ENCODE peak calls at places on chromosomes 6 and 20, in six cellular contexts. Q, U, S, K, Y and F are unnamed samples.

GRCh38 chr20:53468583-53468982 is 125.1 kb downstream of the ZNF217 start:
- DNase-seq in U (no peak), K (no peak), Y (no peak), Q (no peak), S (no peak), F (no peak)

GRCh38 chr6:167550936-167551633 is 226.2 kb downstream of the TTLL2 start:
- DNase-seq in Q (peak), Y (peak), U (no peak), S (no peak), K (peak), F (no peak)

GRCh38 chr6:150651808-150652473 is 52.3 kb downstream of the PLEKHG1 start:
- DNase-seq in Q (no peak), Y (no peak), S (no peak), K (no peak), U (no peak), F (no peak)

GRCh38 chr20:49323622-49324238 is 45.9 kb upstream of the ZNFX1 start:
- DNase-seq in K (no peak), U (peak), Q (no peak), S (peak), Y (no peak), F (no peak)

GRCh38 chr6:53751417-53751816 is 43.4 kb upstream of the LRRC1 start:
- DNase-seq in Q (no peak), S (no peak), K (no peak), U (no peak), Y (no peak), F (no peak)

GRCh38 chr6:72032056-72032455 is 145.7 kb downstream of the RIMS1 start:
- DNase-seq in K (no peak), U (no peak), Y (no peak), Q (no peak), S (peak), F (peak)

GRCh38 chr6:140812636-140813035 is 1320.1 kb upstream of the GJE1 start:
- DNase-seq in Q (no peak), K (no peak), Y (no peak), S (no peak), U (no peak), F (no peak)

GRCh38 chr20:25540273-25540672 is 45.1 kb downstream of the NINL start:
- DNase-seq in S (peak), U (no peak), Q (no peak), K (no peak), Y (no peak), F (no peak)

GRCh38 chr6:92753956-92754355 is 665.4 kb downstream of the EPHA7 start:
- DNase-seq in U (no peak), Q (no peak), Y (no peak), K (no peak), S (no peak), F (no peak)

GRCh38 chr6:105179244-105180065 is at the start of gene POPDC3:
- DNase-seq in U (no peak), S (peak), Q (peak), Y (peak), K (no peak), F (no peak)
- TF ChIP-seq CTCF in U (no peak), S (no peak), Q (no peak), Y (no peak), K (no peak), F (no peak)

GRCh38 chr6:84340422-84340821 is 113.0 kb upstream of the CEP162 start:
- DNase-seq in Y (no peak), S (no peak), U (no peak), Q (no peak), K (no peak), F (no peak)
- H3K4me3 ChIP-seq in Y (no peak), S (no peak), U (no peak), Q (no peak), K (no peak), F (no peak)

GRCh38 chr6:76275746-76276145 is 203.3 kb upstream of the IMPG1 start:
- DNase-seq in U (no peak), Q (no peak), S (no peak), Y (no peak), K (no peak), F (no peak)
- TF ChIP-seq CTCF in U (no peak), Q (no peak), S (no peak), Y (no peak), K (no peak), F (no peak)

DNA sequence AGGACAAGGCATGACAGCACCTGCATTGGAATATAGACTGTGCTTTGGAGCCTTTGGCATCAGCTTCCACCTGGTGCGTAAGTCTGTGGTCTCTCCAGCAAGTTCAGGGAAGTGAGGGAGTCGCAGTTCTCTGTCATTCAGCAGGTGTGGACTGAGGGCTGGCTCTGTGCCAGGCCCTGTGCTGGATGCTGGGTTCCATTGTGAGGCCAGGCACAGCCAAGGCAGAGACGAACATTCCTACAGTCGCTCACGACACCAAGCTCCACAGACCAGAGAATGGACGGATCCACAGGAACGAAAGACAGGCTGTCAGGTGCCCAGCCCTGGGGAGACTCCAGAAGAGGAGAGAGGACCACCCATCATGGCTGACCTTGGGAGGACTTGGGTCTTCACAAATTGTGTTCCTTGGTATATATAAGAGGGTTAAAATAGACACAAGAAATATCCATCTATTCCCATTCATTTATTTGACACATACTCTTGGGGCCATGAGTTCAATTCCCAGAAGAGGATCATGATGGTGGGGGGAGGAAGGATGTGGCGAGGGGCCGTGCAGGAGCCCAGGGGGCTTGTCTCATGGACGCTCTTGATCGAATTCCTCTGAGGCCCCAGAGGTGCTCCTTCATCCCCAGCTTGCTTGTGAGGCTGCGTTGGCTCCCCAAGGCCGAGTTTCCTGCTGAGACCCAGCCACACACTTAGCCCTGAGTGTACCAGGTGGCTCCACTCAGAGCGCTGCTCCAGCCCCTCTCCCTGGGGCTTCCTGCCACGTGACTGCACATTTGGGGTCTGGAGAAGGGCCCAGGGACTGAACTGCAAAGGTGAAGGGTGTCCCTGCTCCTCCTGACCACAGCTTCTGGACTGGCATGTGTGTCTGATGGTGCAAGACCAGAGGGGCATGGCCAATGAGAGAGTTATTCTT is 3.5 kb upstream of the ZNF831 start:
- DNase-seq in Q (no peak), S (no peak), K (no peak), U (no peak), Y (no peak), F (no peak)
- H3K4me3 ChIP-seq in Q (no peak), S (no peak), K (peak), U (no peak), Y (no peak), F (no peak)

GRCh38 chr6:26249709-26249958 is 115.4 kb upstream of the BTN3A2 start:
- DNase-seq in S (peak), K (no peak), Q (no peak), U (no peak), Y (no peak), F (no peak)
- TF ChIP-seq CTCF in S (no peak), K (no peak), Q (no peak), U (no peak), Y (no peak), F (no peak)

DNA sequence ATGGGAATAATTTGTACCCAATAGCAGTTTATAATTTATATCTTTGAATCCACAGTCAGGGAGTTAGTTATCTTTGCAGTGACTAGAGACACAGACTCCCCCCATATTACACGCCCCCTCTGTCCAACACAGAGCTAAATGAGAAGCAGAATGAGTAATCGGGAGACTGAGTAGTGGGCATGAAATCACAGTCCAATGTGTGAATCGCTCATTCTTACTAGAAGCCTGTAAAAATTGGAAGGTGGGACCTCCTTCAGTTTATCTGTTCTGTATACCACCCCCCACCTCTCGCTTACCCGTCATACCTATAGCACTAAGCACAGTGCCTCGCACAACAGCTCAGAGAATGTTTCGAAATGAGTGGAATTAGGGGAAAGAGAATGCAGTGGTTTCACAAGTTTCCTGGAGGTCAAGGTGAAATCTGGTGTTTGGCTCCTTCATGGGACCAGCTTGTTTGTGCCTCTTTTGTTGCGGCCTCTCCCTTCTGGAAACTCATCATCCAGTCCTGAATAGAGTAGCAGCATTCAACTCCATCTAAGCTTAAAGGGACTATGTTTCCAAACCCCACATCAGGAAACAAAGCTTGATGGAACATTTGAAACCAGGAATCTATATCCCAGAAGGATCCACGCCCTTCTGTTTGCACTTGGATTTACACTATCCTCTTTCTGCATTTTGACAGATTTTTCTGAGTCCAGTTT is 59.3 kb upstream of the PIM1 start:
- DNase-seq in K (no peak), Y (no peak), S (no peak), Q (no peak), U (no peak), F (no peak)
- H3K4me3 ChIP-seq in K (no peak), Y (no peak), S (no peak), Q (no peak), U (no peak), F (no peak)

DNA sequence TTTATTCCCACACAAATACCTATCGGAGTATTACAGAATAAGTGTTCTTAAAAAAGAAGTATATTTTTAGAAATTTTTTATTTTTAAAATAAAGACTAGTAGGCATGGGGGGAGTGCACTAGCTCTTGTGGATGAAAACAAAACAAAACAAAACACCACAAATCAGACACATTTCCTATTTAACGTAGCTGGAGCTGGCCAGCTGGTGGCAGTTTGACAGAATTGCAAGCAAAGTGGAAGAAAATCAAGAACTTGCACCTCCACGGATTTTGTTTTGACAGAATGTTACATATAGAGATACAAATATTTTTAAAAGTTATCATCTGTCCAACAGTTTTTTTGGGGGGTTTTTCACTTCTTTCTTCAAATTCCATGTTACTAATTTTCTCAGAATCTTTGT is 63.6 kb upstream of the SNRPB2 start:
- DNase-seq in Q (no peak), U (no peak), S (no peak), Y (no peak), K (no peak), F (no peak)
- TF ChIP-seq CTCF in Q (no peak), U (no peak), S (no peak), Y (no peak), K (no peak), F (peak)